ENCODE peak calls at places on chromosomes 4 and X, in six cellular contexts. T is cardiac fibroblast; U is CD8-positive, alpha-beta T cell; J is lower leg skin; B is aorta; M is tibial nerve. Y is an unnamed sample.

GRCh38 chrX:32954125-32954524 is 257.2 kb downstream of the DMD start:
- DNase-seq in T (no peak), U (no peak), J (no peak), B (no peak), M (no peak), Y (no peak)

GRCh38 chr4:186078977-186079697 is 10.2 kb downstream of the TLR3 start:
- DNase-seq in U (no peak), M (no peak), B (no peak), J (no peak), T (no peak), Y (no peak)

GRCh38 chrX:139720136-139720535 is 12.2 kb upstream of the MCF2 start:
- DNase-seq in T (peak; percentile 41), U (no peak), J (no peak), B (no peak), M (no peak), Y (no peak)

GRCh38 chr4:25925486-25926201 is 11.6 kb downstream of the SMIM20 start:
- DNase-seq in M (peak; percentile 35), B (no peak), J (no peak), T (peak; percentile 64), U (peak; percentile 8), Y (no peak)

GRCh38 chrX:147897117-147897516 is 14.6 kb upstream of the FMR1 start:
- DNase-seq in M (no peak), T (no peak), B (no peak), J (no peak), U (no peak), Y (no peak)

GRCh38 chrX:1876041-1876440 is 261.2 kb downstream of the ASMT start:
- DNase-seq in J (no peak), U (no peak), T (no peak), B (no peak), M (no peak), Y (no peak)

GRCh38 chr4:113699772-113700171 is 61.8 kb downstream of the CAMK2D start:
- DNase-seq in U (no peak), T (peak; percentile 42), B (no peak), J (no peak), M (no peak), Y (no peak)

GRCh38 chrX:119990995-119991787 is 47.6 kb upstream of the NKAP start:
- DNase-seq in T (no peak), M (no peak), U (no peak), J (no peak), B (peak; percentile 69), Y (no peak)

GRCh38 chr4:5045099-5045498 is 6.2 kb upstream of the STK32B start:
- DNase-seq in B (no peak), U (no peak), M (no peak), J (peak; percentile 41), T (no peak), Y (no peak)

GRCh38 chrX:121782976-121783375 is 735.6 kb downstream of the GLUD2 start:
- DNase-seq in T (no peak), B (no peak), J (no peak), U (no peak), M (no peak), Y (no peak)

GRCh38 chr4:139666735-139667266 is 1.2 kb downstream of the MGST2 start:
- DNase-seq in B (no peak), M (no peak), U (no peak), T (peak; percentile 45), J (no peak), Y (no peak)

GRCh38 chrX:55326985-55327384 is 62.3 kb upstream of the PAGE3 start:
- DNase-seq in T (no peak), J (no peak), B (no peak), M (no peak), U (no peak), Y (no peak)

GRCh38 chr4:143089291-143089690 is 95.4 kb upstream of the USP38 start:
- DNase-seq in B (no peak), J (no peak), T (no peak), U (no peak), M (no peak), Y (no peak)

GRCh38 chr4:58313444-58313843 is 1203.3 kb upstream of the IGFBP7 start:
- DNase-seq in M (no peak), B (no peak), T (no peak), J (no peak), U (no peak), Y (no peak)

GRCh38 chrX:39648548-39649254 is 449.1 kb downstream of the BCOR start:
- DNase-seq in J (no peak), U (no peak), B (no peak), M (no peak), T (peak; percentile 25), Y (no peak)

GRCh38 chr4:55851885-55852284 is 1.6 kb upstream of the EXOC1 start:
- DNase-seq in B (no peak), U (peak; percentile 13), J (peak; percentile 26), T (no peak), M (no peak), Y (no peak)

GRCh38 chr4:166400270-166400894 is 527.3 kb downstream of the TLL1 start:
- DNase-seq in B (no peak), M (no peak), J (no peak), U (no peak), T (no peak), Y (no peak)

GRCh38 chrX:39171686-39172085 is 370.4 kb downstream of the MID1IP1 start:
- DNase-seq in U (no peak), M (no peak), J (no peak), B (no peak), T (no peak), Y (no peak)

GRCh38 chr4:74320559-74321118 is 12.4 kb downstream of the EPGN start:
- DNase-seq in M (no peak), J (no peak), B (no peak), T (peak; percentile 83), U (no peak), Y (peak; percentile 15)

GRCh38 chr4:102608190-102608589 is 107.0 kb downstream of the NFKB1 start:
- DNase-seq in B (no peak), U (no peak), M (no peak), T (peak; percentile 56), J (no peak), Y (no peak)

DNA sequence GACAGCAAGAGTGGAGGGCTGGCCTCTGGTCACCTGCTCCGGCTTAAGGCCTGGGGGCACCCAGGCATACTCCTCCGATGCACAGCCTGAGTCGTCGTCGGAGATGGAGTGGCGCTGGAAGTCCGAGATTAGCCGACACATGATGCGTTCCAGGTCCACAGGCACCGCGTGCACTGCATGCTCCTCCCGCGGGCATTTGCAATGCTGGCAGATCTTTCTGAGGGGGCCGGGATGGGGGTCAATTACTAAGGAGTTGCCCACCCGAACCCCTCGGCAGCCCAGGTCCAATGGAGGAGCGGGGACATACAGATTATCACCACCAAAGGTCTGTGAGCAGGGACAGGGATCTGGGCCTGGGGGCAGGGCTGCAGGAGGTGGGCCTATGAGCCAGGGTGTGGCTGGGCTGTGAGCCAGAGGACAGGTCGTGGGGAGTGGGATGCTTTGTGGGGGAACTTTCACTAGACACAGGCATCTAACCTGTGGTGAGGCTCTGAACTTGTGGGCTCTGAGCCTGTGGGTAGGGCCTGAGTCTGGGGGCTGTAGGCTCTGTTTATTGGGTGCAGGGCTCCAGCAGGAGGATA is 2.4 kb downstream of the PRICKLE3 start:
- DNase-seq in B (peak; percentile 68), J (no peak), T (no peak), U (no peak), M (no peak), Y (no peak)
- H3K4me3 ChIP-seq in B (no peak overlapping the region), J (no peak overlapping the region), T (peak overlapping the region; percentile 33), U (no peak overlapping the region), M (no peak overlapping the region), Y (no peak overlapping the region)

GRCh38 chrX:78655642-78656041 is 3.5 kb downstream of the RTL3 start:
- DNase-seq in J (no peak), U (no peak), T (no peak), B (no peak), M (no peak), Y (no peak)

GRCh38 chrX:78652971-78653822 is 5.9 kb downstream of the RTL3 start:
- DNase-seq in M (no peak), J (no peak), T (peak; percentile 87), U (no peak), B (no peak), Y (no peak)

DNA sequence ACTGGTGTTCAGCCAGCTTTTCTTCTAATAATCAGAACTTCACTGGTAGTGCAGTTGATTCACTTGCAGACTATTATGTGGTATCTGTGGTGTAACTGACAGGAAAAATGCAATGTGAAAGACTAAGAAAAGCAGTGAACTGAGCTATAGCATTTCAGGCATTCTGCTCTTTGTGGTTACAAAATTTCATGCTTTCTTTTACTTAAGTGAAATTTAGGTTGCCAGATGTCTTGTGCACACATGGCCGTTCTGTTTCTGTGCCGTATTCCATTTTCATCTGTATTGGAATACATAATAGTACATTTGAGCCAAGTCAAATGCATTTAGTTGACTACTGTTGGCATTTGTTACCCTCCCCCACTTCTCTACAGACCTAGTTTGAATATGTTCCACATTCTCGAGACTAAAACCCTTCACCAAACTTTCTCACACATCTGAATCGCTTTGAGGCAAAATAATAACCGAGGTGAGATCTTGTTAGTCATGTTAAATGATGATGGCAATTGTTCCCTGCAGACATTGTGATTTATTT is 8.2 kb downstream of the RTL3 start:
- DNase-seq in T (peak; percentile 54), M (no peak), U (no peak), J (no peak), B (no peak), Y (peak; percentile 51)
- H3K4me3 ChIP-seq in T (no peak overlapping the region), M (no peak overlapping the region), U (no peak overlapping the region), J (no peak overlapping the region), B (no peak overlapping the region), Y (no peak overlapping the region)

DNA sequence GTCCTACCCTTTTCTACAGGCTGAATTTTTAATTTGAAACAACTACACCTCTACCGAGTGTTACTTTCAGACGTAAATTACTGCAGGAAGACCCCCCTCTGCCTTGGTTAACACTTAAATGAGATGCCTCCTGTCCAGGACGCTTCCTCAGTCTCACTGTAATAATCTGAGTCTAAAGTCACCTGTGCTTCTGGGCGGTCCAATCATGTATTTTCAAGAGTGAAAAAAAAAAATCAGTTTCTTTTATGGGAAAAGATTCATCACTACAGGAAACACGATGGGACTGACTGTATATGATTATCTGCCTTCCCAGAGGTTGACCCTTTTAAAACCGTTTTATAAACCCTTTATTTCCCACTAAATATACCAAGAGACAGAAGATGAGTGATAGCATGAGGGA is 776 bp downstream of the RBM47 start:
- DNase-seq in J (no peak), M (no peak), B (no peak), T (no peak), U (no peak), Y (no peak)
- H3K4me3 ChIP-seq in J (no peak overlapping the region), M (peak overlapping the region; percentile 25), B (peak overlapping the region; percentile 57), T (peak overlapping the region; percentile 60), U (peak overlapping the region; percentile 50), Y (peak overlapping the region; percentile 97)

DNA sequence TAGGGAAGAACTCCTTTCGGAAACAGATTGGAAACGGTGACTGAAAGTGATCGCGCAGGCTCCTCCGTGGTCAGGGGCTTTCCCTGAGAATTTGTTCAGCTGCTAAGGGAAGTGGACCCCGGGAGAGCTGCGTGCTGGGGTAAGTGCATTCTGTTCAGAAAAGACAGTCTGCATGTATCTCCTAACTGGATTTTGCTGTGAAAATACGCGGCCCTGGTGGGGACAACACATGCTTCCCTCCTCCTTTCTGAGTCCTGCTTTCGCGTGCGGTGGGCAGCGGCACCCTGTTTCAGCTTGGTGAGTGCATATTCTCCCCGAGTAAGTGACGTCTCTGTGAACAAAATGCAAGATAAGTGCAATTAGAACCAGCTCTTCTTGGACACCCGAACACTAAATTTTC is 195.6 kb downstream of the STIM2 start:
- DNase-seq in M (no peak), T (no peak), J (no peak), U (no peak), B (no peak), Y (no peak)
- H3K4me3 ChIP-seq in M (no peak overlapping the region), T (no peak overlapping the region), J (no peak overlapping the region), U (no peak overlapping the region), B (no peak overlapping the region), Y (no peak overlapping the region)

Y was measured in GM12864.